ENCODE peak calls at places on chromosomes 2 and 18, in seven cellular contexts. One of them, this sample, is unnamed.

GRCh38 chr18:5512191-5512590 is 31.6 kb downstream of the EPB41L3 start:
- DNase-seq in body of pancreas: no peak
- DNase-seq in epithelial cell of esophagus: no peak
- DNase-seq in uterus: no peak
- DNase-seq in GM12865: no peak
- DNase-seq in fibroblast of the aortic adventitia: no peak
- DNase-seq in adrenal gland: no peak
- DNase-seq in this sample: no peak

GRCh38 chr2:218000137-218000536 is 2.7 kb downstream of the TNS1 start:
- DNase-seq in body of pancreas: peak
- DNase-seq in epithelial cell of esophagus: no peak
- DNase-seq in uterus: peak
- DNase-seq in GM12865: no peak
- DNase-seq in fibroblast of the aortic adventitia: peak
- DNase-seq in adrenal gland: peak
- DNase-seq in this sample: peak

GRCh38 chr2:165114345-165114943 is 89.4 kb downstream of the SCN3A start:
- DNase-seq in body of pancreas: no peak
- DNase-seq in epithelial cell of esophagus: peak
- DNase-seq in uterus: no peak
- DNase-seq in GM12865: no peak
- DNase-seq in fibroblast of the aortic adventitia: peak
- DNase-seq in adrenal gland: no peak
- DNase-seq in this sample: peak

GRCh38 chr2:226234187-226234586 is 565.4 kb downstream of the IRS1 start:
- DNase-seq in body of pancreas: no peak
- DNase-seq in epithelial cell of esophagus: no peak
- DNase-seq in uterus: no peak
- DNase-seq in GM12865: no peak
- DNase-seq in fibroblast of the aortic adventitia: no peak
- DNase-seq in adrenal gland: no peak
- DNase-seq in this sample: no peak

GRCh38 chr2:177165103-177165583 is 47.5 kb upstream of the HNRNPA3 start:
- DNase-seq in body of pancreas: peak
- DNase-seq in epithelial cell of esophagus: no peak
- DNase-seq in uterus: peak
- DNase-seq in GM12865: peak
- DNase-seq in fibroblast of the aortic adventitia: peak
- DNase-seq in adrenal gland: peak
- DNase-seq in this sample: peak

GRCh38 chr2:41853427-41854191 is 194.2 kb upstream of the PKDCC start:
- DNase-seq in body of pancreas: peak
- DNase-seq in epithelial cell of esophagus: peak
- DNase-seq in uterus: peak
- DNase-seq in GM12865: peak
- DNase-seq in fibroblast of the aortic adventitia: peak
- DNase-seq in adrenal gland: peak
- DNase-seq in this sample: peak

GRCh38 chr2:188746727-188747126 is 227.4 kb upstream of the COL3A1 start:
- DNase-seq in body of pancreas: no peak
- DNase-seq in epithelial cell of esophagus: peak
- DNase-seq in uterus: no peak
- DNase-seq in GM12865: no peak
- DNase-seq in fibroblast of the aortic adventitia: peak
- DNase-seq in adrenal gland: no peak
- DNase-seq in this sample: peak

GRCh38 chr2:162037028-162037795 is 36.8 kb downstream of the DPP4 start:
- DNase-seq in body of pancreas: no peak
- DNase-seq in epithelial cell of esophagus: no peak
- DNase-seq in uterus: no peak
- DNase-seq in GM12865: no peak
- DNase-seq in fibroblast of the aortic adventitia: peak
- DNase-seq in adrenal gland: no peak
- DNase-seq in this sample: no peak

GRCh38 chr2:160157861-160158813 is 41.9 kb downstream of the ITGB6 start:
- DNase-seq in body of pancreas: no peak
- DNase-seq in epithelial cell of esophagus: peak
- DNase-seq in uterus: no peak
- DNase-seq in GM12865: no peak
- DNase-seq in fibroblast of the aortic adventitia: peak
- DNase-seq in adrenal gland: no peak
- DNase-seq in this sample: peak

GRCh38 chr2:88575051-88575450 is 52.2 kb downstream of the EIF2AK3 start:
- DNase-seq in body of pancreas: no peak
- DNase-seq in epithelial cell of esophagus: no peak
- DNase-seq in uterus: no peak
- DNase-seq in GM12865: no peak
- DNase-seq in fibroblast of the aortic adventitia: no peak
- DNase-seq in adrenal gland: no peak
- DNase-seq in this sample: no peak

GRCh38 chr18:74994502-74995403 is 214.2 kb downstream of the PTGR3 start:
- DNase-seq in body of pancreas: no peak
- DNase-seq in epithelial cell of esophagus: peak
- DNase-seq in uterus: no peak
- DNase-seq in GM12865: peak
- DNase-seq in fibroblast of the aortic adventitia: peak
- DNase-seq in adrenal gland: no peak
- DNase-seq in this sample: peak

GRCh38 chr2:226515344-226516055 is 284.1 kb downstream of the IRS1 start:
- DNase-seq in body of pancreas: no peak
- DNase-seq in epithelial cell of esophagus: peak
- DNase-seq in uterus: no peak
- DNase-seq in GM12865: no peak
- DNase-seq in fibroblast of the aortic adventitia: peak
- DNase-seq in adrenal gland: no peak
- DNase-seq in this sample: peak

GRCh38 chr2:68124321-68124720 is 33.4 kb upstream of the PNO1 start:
- DNase-seq in body of pancreas: no peak
- DNase-seq in epithelial cell of esophagus: no peak
- DNase-seq in uterus: no peak
- DNase-seq in GM12865: no peak
- DNase-seq in fibroblast of the aortic adventitia: peak
- DNase-seq in adrenal gland: no peak
- DNase-seq in this sample: no peak

GRCh38 chr2:56192664-56193305 is 9.0 kb downstream of the CCDC85A start:
- DNase-seq in body of pancreas: no peak
- DNase-seq in epithelial cell of esophagus: no peak
- DNase-seq in uterus: no peak
- DNase-seq in GM12865: no peak
- DNase-seq in fibroblast of the aortic adventitia: no peak
- DNase-seq in adrenal gland: no peak
- DNase-seq in this sample: no peak

GRCh38 chr2:147082850-147083522 is 761.8 kb upstream of the ACVR2A start:
- DNase-seq in body of pancreas: peak
- DNase-seq in epithelial cell of esophagus: peak
- DNase-seq in uterus: peak
- DNase-seq in GM12865: peak
- DNase-seq in fibroblast of the aortic adventitia: peak
- DNase-seq in adrenal gland: peak
- DNase-seq in this sample: peak

GRCh38 chr2:105749583-105750399 is 5.1 kb downstream of the NCK2 start:
- DNase-seq in body of pancreas: peak
- DNase-seq in epithelial cell of esophagus: peak
- DNase-seq in uterus: no peak
- DNase-seq in GM12865: no peak
- DNase-seq in fibroblast of the aortic adventitia: no peak
- DNase-seq in adrenal gland: peak
- DNase-seq in this sample: peak

GRCh38 chr2:240839152-240840143 is 19.4 kb upstream of the KIF1A start:
- DNase-seq in body of pancreas: no peak
- DNase-seq in epithelial cell of esophagus: no peak
- DNase-seq in uterus: no peak
- DNase-seq in GM12865: no peak
- DNase-seq in fibroblast of the aortic adventitia: no peak
- DNase-seq in adrenal gland: no peak
- DNase-seq in this sample: no peak

GRCh38 chr2:173574713-173575112 is 220.0 kb downstream of the CDCA7 start:
- DNase-seq in body of pancreas: no peak
- DNase-seq in epithelial cell of esophagus: peak
- DNase-seq in uterus: no peak
- DNase-seq in GM12865: no peak
- DNase-seq in fibroblast of the aortic adventitia: no peak
- DNase-seq in adrenal gland: no peak
- DNase-seq in this sample: peak

GRCh38 chr2:171347158-171347557 is 86.6 kb downstream of the METTL8 start:
- DNase-seq in body of pancreas: no peak
- DNase-seq in epithelial cell of esophagus: no peak
- DNase-seq in uterus: no peak
- DNase-seq in GM12865: peak
- DNase-seq in fibroblast of the aortic adventitia: peak
- DNase-seq in adrenal gland: no peak
- DNase-seq in this sample: peak

GRCh38 chr2:127609031-127609751 is 36.8 kb upstream of the GPR17 start:
- DNase-seq in body of pancreas: no peak
- DNase-seq in epithelial cell of esophagus: no peak
- DNase-seq in uterus: no peak
- DNase-seq in GM12865: no peak
- DNase-seq in fibroblast of the aortic adventitia: no peak
- DNase-seq in adrenal gland: no peak
- DNase-seq in this sample: no peak

GRCh38 chr2:121089005-121089510 is 195.9 kb downstream of the TFCP2L1 start:
- DNase-seq in body of pancreas: no peak
- DNase-seq in epithelial cell of esophagus: no peak
- DNase-seq in uterus: no peak
- DNase-seq in GM12865: no peak
- DNase-seq in fibroblast of the aortic adventitia: no peak
- DNase-seq in adrenal gland: no peak
- DNase-seq in this sample: no peak
- H3K4me3 ChIP-seq in body of pancreas: no peak
- H3K4me3 ChIP-seq in epithelial cell of esophagus: no peak
- H3K4me3 ChIP-seq in uterus: no peak
- H3K4me3 ChIP-seq in GM12865: no peak
- H3K4me3 ChIP-seq in fibroblast of the aortic adventitia: no peak
- H3K4me3 ChIP-seq in adrenal gland: no peak
- H3K4me3 ChIP-seq in this sample: no peak

GRCh38 chr2:36549063-36549662 is 48.8 kb downstream of the FEZ2 start:
- DNase-seq in body of pancreas: no peak
- DNase-seq in epithelial cell of esophagus: peak
- DNase-seq in uterus: no peak
- DNase-seq in GM12865: no peak
- DNase-seq in fibroblast of the aortic adventitia: no peak
- DNase-seq in adrenal gland: no peak
- DNase-seq in this sample: no peak

GRCh38 chr2:36547906-36548305 is 50.1 kb downstream of the FEZ2 start:
- DNase-seq in body of pancreas: no peak
- DNase-seq in epithelial cell of esophagus: no peak
- DNase-seq in uterus: no peak
- DNase-seq in GM12865: no peak
- DNase-seq in fibroblast of the aortic adventitia: no peak
- DNase-seq in adrenal gland: no peak
- DNase-seq in this sample: no peak

GRCh38 chr2:36541891-36542595 is 55.9 kb downstream of the FEZ2 start:
- DNase-seq in body of pancreas: no peak
- DNase-seq in epithelial cell of esophagus: no peak
- DNase-seq in uterus: no peak
- DNase-seq in GM12865: no peak
- DNase-seq in fibroblast of the aortic adventitia: no peak
- DNase-seq in adrenal gland: no peak
- DNase-seq in this sample: no peak

GRCh38 chr2:36544638-36545338 is 53.2 kb downstream of the FEZ2 start:
- DNase-seq in body of pancreas: no peak
- DNase-seq in epithelial cell of esophagus: peak
- DNase-seq in uterus: no peak
- DNase-seq in GM12865: no peak
- DNase-seq in fibroblast of the aortic adventitia: no peak
- DNase-seq in adrenal gland: no peak
- DNase-seq in this sample: no peak

GRCh38 chr2:36545871-36546416 is 52.0 kb downstream of the FEZ2 start:
- DNase-seq in body of pancreas: no peak
- DNase-seq in epithelial cell of esophagus: no peak
- DNase-seq in uterus: no peak
- DNase-seq in GM12865: no peak
- DNase-seq in fibroblast of the aortic adventitia: no peak
- DNase-seq in adrenal gland: no peak
- DNase-seq in this sample: no peak
- TF ChIP-seq CTCF in body of pancreas: no peak
- TF ChIP-seq CTCF in epithelial cell of esophagus: no peak
- TF ChIP-seq CTCF in uterus: no peak
- TF ChIP-seq CTCF in GM12865: no peak
- TF ChIP-seq CTCF in fibroblast of the aortic adventitia: peak
- TF ChIP-seq CTCF in adrenal gland: no peak
- TF ChIP-seq CTCF in this sample: peak

GRCh38 chr2:156671706-156672105 is 235.5 kb downstream of the GPD2 start:
- DNase-seq in body of pancreas: no peak
- DNase-seq in epithelial cell of esophagus: no peak
- DNase-seq in uterus: no peak
- DNase-seq in GM12865: no peak
- DNase-seq in fibroblast of the aortic adventitia: no peak
- DNase-seq in adrenal gland: no peak
- DNase-seq in this sample: no peak

GRCh38 chr2:156670104-156670503 is 233.9 kb downstream of the GPD2 start:
- DNase-seq in body of pancreas: no peak
- DNase-seq in epithelial cell of esophagus: no peak
- DNase-seq in uterus: no peak
- DNase-seq in GM12865: no peak
- DNase-seq in fibroblast of the aortic adventitia: no peak
- DNase-seq in adrenal gland: no peak
- DNase-seq in this sample: no peak

GRCh38 chr2:156663757-156664409 is 227.7 kb downstream of the GPD2 start:
- DNase-seq in body of pancreas: no peak
- DNase-seq in epithelial cell of esophagus: no peak
- DNase-seq in uterus: no peak
- DNase-seq in GM12865: peak
- DNase-seq in fibroblast of the aortic adventitia: no peak
- DNase-seq in adrenal gland: no peak
- DNase-seq in this sample: no peak

DNA sequence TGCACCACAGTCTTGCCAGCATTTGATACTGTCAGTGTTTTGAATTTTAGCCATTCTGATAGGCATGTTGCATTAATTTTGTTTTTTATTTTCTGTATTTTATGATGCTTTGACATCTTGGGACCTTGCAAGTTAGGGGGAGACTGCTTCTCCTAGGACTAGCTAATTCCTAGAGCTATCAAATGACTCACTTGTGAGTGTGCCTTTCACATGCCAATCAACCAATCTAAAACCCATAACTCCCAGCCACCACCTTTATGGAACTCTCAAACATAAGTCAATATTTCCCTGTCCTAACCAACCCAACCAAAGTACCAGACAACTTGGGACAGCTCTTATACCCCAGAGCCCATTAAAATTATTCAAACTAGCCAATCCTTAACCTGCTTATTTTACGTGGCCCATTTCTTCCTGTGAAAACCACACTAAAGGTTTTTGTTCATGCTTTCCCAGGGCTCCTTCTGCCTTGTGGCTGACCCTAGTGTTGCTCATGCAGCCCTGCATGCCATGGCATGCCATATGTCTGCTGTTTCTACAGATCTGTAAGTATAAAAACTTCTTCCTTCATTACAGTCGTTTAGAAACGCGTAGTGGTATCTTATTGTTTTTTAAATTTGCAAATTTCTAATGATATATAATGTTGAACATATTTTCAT is 230.1 kb downstream of the GPD2 start:
- DNase-seq in body of pancreas: no peak
- DNase-seq in epithelial cell of esophagus: peak
- DNase-seq in uterus: no peak
- DNase-seq in GM12865: no peak
- DNase-seq in fibroblast of the aortic adventitia: no peak
- DNase-seq in adrenal gland: no peak
- DNase-seq in this sample: no peak
- H3K4me3 ChIP-seq in body of pancreas: no peak
- H3K4me3 ChIP-seq in epithelial cell of esophagus: no peak
- H3K4me3 ChIP-seq in uterus: no peak
- H3K4me3 ChIP-seq in GM12865: no peak
- H3K4me3 ChIP-seq in fibroblast of the aortic adventitia: no peak
- H3K4me3 ChIP-seq in adrenal gland: no peak
- H3K4me3 ChIP-seq in this sample: no peak

GRCh38 chr2:60998628-60999545 is 18.6 kb upstream of the PEX13 start:
- DNase-seq in body of pancreas: no peak
- DNase-seq in epithelial cell of esophagus: peak
- DNase-seq in uterus: no peak
- DNase-seq in GM12865: peak
- DNase-seq in fibroblast of the aortic adventitia: peak
- DNase-seq in adrenal gland: no peak
- DNase-seq in this sample: peak
- TF ChIP-seq CTCF in body of pancreas: peak
- TF ChIP-seq CTCF in epithelial cell of esophagus: peak
- TF ChIP-seq CTCF in uterus: peak
- TF ChIP-seq CTCF in GM12865: peak
- TF ChIP-seq CTCF in fibroblast of the aortic adventitia: peak
- TF ChIP-seq CTCF in adrenal gland: peak
- TF ChIP-seq CTCF in this sample: peak

This sample was measured in astrocyte of the spinal cord.